ENCODE peak calls at places on chromosome 9, in five cellular contexts. N is astrocyte of the spinal cord; A is stimulated activated CD4-positive, alpha-beta T cell treated with anti-CD3 and anti-CD28 coated beads, Interleukin-2, amount 100 ng/mL, for 48 hours; X is left ventricle myocardium inferior; Z is heart left ventricle. S is an unnamed sample.

GRCh38 chr9:12652973-12653372 is 40.2 kb upstream of the TYRP1 start:
- DNase-seq in X (no peak), N (no peak), A (no peak), Z (no peak), S (no peak)

GRCh38 chr9:24616858-24617257 is 71.2 kb upstream of the IZUMO3 start:
- DNase-seq in A (no peak), X (no peak), Z (no peak), N (no peak), S (peak; percentile 45)

GRCh38 chr9:118596374-118597015 is 772.7 kb downstream of the BRINP1 start:
- DNase-seq in X (no peak), A (no peak), N (no peak), Z (no peak), S (no peak)

GRCh38 chr9:76200730-76201129 is 193.5 kb downstream of the RFK start:
- DNase-seq in X (no peak), N (no peak), A (no peak), Z (no peak), S (no peak)

GRCh38 chr9:131885144-131885609 is 145.3 kb upstream of the RAPGEF1 start:
- DNase-seq in X (no peak), N (no peak), A (no peak), Z (no peak), S (no peak)

GRCh38 chr9:108702681-108703080 is 153.1 kb downstream of the ACTL7B start:
- DNase-seq in X (no peak), A (no peak), Z (no peak), N (no peak), S (no peak)

GRCh38 chr9:16368425-16369087 is 501.9 kb downstream of the BNC2 start:
- DNase-seq in N (no peak), X (no peak), A (no peak), Z (no peak), S (no peak)

GRCh38 chr9:79858509-79858908 is 286.7 kb downstream of the TLE4 start:
- DNase-seq in N (peak; percentile 3), A (no peak), X (no peak), Z (no peak), S (no peak)

GRCh38 chr9:110143969-110144545 is 63.9 kb downstream of the C9orf152 start:
- DNase-seq in A (peak; percentile 18), N (no peak), X (no peak), Z (no peak), S (no peak)

GRCh38 chr9:130922815-130923610 is 16.0 kb downstream of the FIBCD1 start:
- DNase-seq in N (no peak), Z (no peak), X (no peak), A (no peak), S (no peak)

GRCh38 chr9:18727904-18728303 is 254.0 kb downstream of the ADAMTSL1 start:
- DNase-seq in X (no peak), N (no peak), Z (no peak), A (no peak), S (no peak)

S was measured in NCI-H526.